ENCODE peak calls at places on chromosomes 6 and 20, in five cellular contexts. K is colonic mucosa; D is kidney epithelial cell; P is H7; Z is CD4-positive, CD25-positive, alpha-beta regulatory T cell. I is an unnamed sample.

GRCh38 chr6:166997768-166998255 is 1.4 kb upstream of the CEP43 start:
- DNase-seq in Z (peak), P (peak), K (peak), D (peak), I (no peak)

GRCh38 chr6:53691667-53692133 is 26.1 kb upstream of the KLHL31 start:
- DNase-seq in Z (no peak), K (no peak), D (no peak), P (no peak), I (no peak)

GRCh38 chr6:131255911-131256310 is 120.6 kb downstream of the AKAP7 start:
- DNase-seq in P (no peak), D (no peak), K (no peak), Z (no peak), I (no peak)

GRCh38 chr6:166996406-166996805 is 2.8 kb upstream of the CEP43 start:
- DNase-seq in D (peak), Z (no peak), P (no peak), K (no peak), I (no peak)

GRCh38 chr6:9527679-9528286 is 887.1 kb downstream of the TFAP2A start:
- DNase-seq in Z (no peak), D (no peak), K (no peak), P (no peak), I (no peak)

GRCh38 chr6:26284537-26285142 is 80.4 kb upstream of the BTN3A2 start:
- DNase-seq in Z (peak), D (no peak), K (peak), P (no peak), I (peak)

GRCh38 chr6:105879902-105880547 is 206.1 kb upstream of the PRDM1 start:
- DNase-seq in D (no peak), Z (no peak), P (no peak), K (no peak), I (peak)

GRCh38 chr20:3786126-3786484 is 435 bp downstream of the CENPB start:
- DNase-seq in D (no peak), P (peak), K (no peak), Z (peak), I (peak)

GRCh38 chr20:17223553-17223952 is 3.3 kb upstream of the PCSK2 start:
- DNase-seq in D (no peak), K (no peak), P (no peak), Z (no peak), I (no peak)

DNA sequence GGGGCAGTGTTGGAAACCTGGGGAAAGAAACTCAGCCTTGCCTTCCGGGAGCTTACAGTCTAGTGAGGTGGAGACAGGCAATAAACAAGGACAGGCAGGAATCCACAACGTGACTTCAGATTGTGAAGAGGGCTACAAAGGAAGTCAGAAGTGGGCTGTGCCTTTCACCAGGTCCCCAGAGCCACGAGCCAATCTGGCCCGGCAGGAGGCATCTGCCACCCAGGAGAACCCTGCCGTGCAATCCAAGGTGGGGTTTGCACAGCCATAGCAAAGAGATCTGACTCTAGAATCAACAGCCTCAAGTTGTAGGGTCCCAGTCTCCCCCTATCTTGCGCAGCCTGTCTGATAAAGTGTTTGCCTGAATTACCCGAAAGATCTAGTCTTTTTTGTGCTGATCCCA is 5.5 kb downstream of the SLC32A1 start:
- DNase-seq in K (no peak), D (no peak), P (no peak), Z (no peak), I (no peak)
- H3K4me3 ChIP-seq in K (no peak), D (no peak), P (no peak), Z (no peak), I (no peak)

GRCh38 chr6:89145962-89146747 is at the start of gene PM20D2:
- DNase-seq in P (peak), K (peak), D (no peak), Z (peak), I (peak)
- H3K4me3 ChIP-seq in P (peak), K (peak), D (peak), Z (peak), I (peak)

DNA sequence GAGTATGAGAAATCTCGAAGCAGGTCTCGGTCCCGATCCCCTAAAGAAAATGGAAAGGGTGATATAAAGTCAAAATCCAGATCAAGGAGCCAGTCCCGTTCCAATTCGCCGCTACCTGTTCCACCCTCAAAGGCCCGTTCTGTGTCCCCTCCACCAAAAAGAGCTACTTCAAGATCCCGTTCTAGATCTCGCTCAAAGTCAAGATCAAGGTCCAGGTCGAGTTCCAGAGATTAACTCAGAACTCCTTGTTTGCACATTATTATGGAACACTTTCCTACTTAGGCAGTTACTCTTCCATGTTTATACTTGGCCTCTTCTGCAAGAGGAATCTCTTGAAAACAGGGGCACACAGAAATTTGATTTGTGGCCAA is 3.1 kb downstream of the SRSF6 start:
- DNase-seq in Z (no peak), D (no peak), K (no peak), P (no peak), I (no peak)
- H3K4me3 ChIP-seq in Z (no peak), D (no peak), K (no peak), P (no peak), I (no peak)

GRCh38 chr20:64038579-64039292 is 2.8 kb downstream of the C20orf204 start:
- DNase-seq in D (no peak), P (peak), K (peak), Z (peak), I (no peak)
- H3K4me3 ChIP-seq in D (peak), P (peak), K (peak), Z (no peak), I (peak)

GRCh38 chr6:151260191-151260590 is 20.4 kb downstream of the AKAP12 start:
- DNase-seq in P (no peak), K (no peak), D (no peak), Z (no peak), I (no peak)

GRCh38 chr6:151255811-151256210 is 16.0 kb downstream of the AKAP12 start:
- DNase-seq in D (no peak), K (no peak), Z (no peak), P (no peak), I (no peak)

GRCh38 chr6:151257984-151258445 is 18.2 kb downstream of the AKAP12 start:
- DNase-seq in P (no peak), Z (no peak), D (no peak), K (no peak), I (no peak)

GRCh38 chr6:151252626-151253025 is 12.9 kb downstream of the AKAP12 start:
- DNase-seq in Z (no peak), P (no peak), D (no peak), K (no peak), I (no peak)

GRCh38 chr6:151254451-151255081 is 14.8 kb downstream of the AKAP12 start:
- DNase-seq in K (no peak), D (peak), Z (no peak), P (no peak), I (no peak)
- H3K4me3 ChIP-seq in K (no peak), D (no peak), Z (no peak), P (no peak), I (no peak)

DNA sequence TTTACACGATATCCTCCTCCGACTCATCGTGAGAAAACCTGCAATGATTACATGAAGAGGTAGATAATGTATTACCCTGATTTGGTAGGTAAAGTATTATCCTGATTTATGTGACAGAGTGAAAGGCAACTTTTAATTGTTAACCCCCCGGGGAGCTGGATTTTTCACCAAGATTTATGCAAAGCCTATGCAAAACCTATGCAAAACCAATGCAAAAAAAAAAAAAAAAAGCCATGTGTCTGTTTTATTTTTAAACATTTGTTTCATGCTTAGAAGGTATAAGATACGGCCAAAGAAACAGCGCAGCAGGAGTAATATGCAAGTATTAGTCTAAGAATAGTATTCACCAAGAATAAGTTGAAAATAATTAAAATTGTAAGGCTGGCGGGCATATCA is 109.9 kb downstream of the IPCEF1 start:
- DNase-seq in K (no peak), Z (no peak), D (no peak), P (no peak), I (no peak)
- H3K4me3 ChIP-seq in K (peak), Z (peak), D (peak), P (no peak), I (no peak)

GRCh38 chr6:138570716-138571020 is 71.4 kb upstream of the NHSL1 start:
- DNase-seq in Z (no peak), K (no peak), P (no peak), D (no peak), I (no peak)
- H3K4me3 ChIP-seq in Z (no peak), K (no peak), P (no peak), D (no peak), I (peak)

GRCh38 chr20:44137210-44137781 is 49.7 kb downstream of the JPH2 start:
- DNase-seq in D (peak), P (peak), K (no peak), Z (no peak), I (no peak)
- H3K4me3 ChIP-seq in D (no peak), P (no peak), K (no peak), Z (no peak), I (no peak)

DNA sequence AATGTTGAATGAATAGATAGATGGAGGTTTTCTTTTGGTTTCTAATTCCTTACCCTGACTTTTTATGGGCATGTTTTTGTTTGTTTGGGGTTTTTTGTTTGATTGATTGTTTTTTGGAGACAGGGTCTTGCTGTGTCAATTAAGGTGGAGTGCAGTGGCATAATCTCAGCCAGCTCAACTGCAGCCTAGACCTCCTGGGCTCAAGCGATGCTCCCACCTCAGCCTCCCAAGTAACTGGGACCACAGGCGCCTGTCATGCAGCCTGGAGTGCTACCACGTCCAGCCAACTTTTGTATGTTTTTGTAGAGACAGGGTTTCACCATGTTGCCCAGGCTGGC is 1.5 kb upstream of the NUDT3 start:
- DNase-seq in P (no peak), Z (no peak), K (no peak), D (no peak), I (no peak)
- H3K4me3 ChIP-seq in P (no peak), Z (no peak), K (no peak), D (no peak), I (no peak)

I was measured in tibial nerve.